ENCODE peak calls at places on chromosomes 12 and 14, in seven cellular contexts. One of them, this sample, is unnamed.

GRCh38 chr12:67442347-67442841 is 173.2 kb downstream of the CAND1 start:
- DNase-seq in CD8-positive, alpha-beta T cell: no peak
- DNase-seq in left ventricle myocardium inferior: peak
- DNase-seq in fibroblast of lung: no peak
- DNase-seq in chondrocyte: no peak
- DNase-seq in astrocyte of the cerebellum: no peak
- DNase-seq in kidney epithelial cell: no peak
- DNase-seq in this sample: no peak

GRCh38 chr14:36973806-36974442 is 198.5 kb downstream of the SLC25A21 start:
- DNase-seq in CD8-positive, alpha-beta T cell: no peak
- DNase-seq in left ventricle myocardium inferior: no peak
- DNase-seq in fibroblast of lung: peak
- DNase-seq in chondrocyte: no peak
- DNase-seq in astrocyte of the cerebellum: peak
- DNase-seq in kidney epithelial cell: no peak
- DNase-seq in this sample: no peak

GRCh38 chr12:117408161-117408791 is 46.9 kb upstream of the NOS1 start:
- DNase-seq in CD8-positive, alpha-beta T cell: no peak
- DNase-seq in left ventricle myocardium inferior: no peak
- DNase-seq in fibroblast of lung: no peak
- DNase-seq in chondrocyte: no peak
- DNase-seq in astrocyte of the cerebellum: peak
- DNase-seq in kidney epithelial cell: no peak
- DNase-seq in this sample: no peak

GRCh38 chr14:101774814-101775213 is 13.3 kb downstream of the PPP2R5C start:
- DNase-seq in CD8-positive, alpha-beta T cell: no peak
- DNase-seq in left ventricle myocardium inferior: no peak
- DNase-seq in fibroblast of lung: no peak
- DNase-seq in chondrocyte: no peak
- DNase-seq in astrocyte of the cerebellum: no peak
- DNase-seq in kidney epithelial cell: no peak
- DNase-seq in this sample: no peak

GRCh38 chr12:1502856-1503255 is 91.5 kb downstream of the FBXL14 start:
- DNase-seq in CD8-positive, alpha-beta T cell: no peak
- DNase-seq in left ventricle myocardium inferior: no peak
- DNase-seq in fibroblast of lung: no peak
- DNase-seq in chondrocyte: no peak
- DNase-seq in astrocyte of the cerebellum: no peak
- DNase-seq in kidney epithelial cell: no peak
- DNase-seq in this sample: no peak

GRCh38 chr14:103140316-103141109 is 17.3 kb downstream of the TNFAIP2 start:
- DNase-seq in CD8-positive, alpha-beta T cell: no peak
- DNase-seq in left ventricle myocardium inferior: no peak
- DNase-seq in fibroblast of lung: no peak
- DNase-seq in chondrocyte: no peak
- DNase-seq in astrocyte of the cerebellum: no peak
- DNase-seq in kidney epithelial cell: peak
- DNase-seq in this sample: no peak

GRCh38 chr12:72207094-72207493 is 65.1 kb upstream of the TRHDE start:
- DNase-seq in CD8-positive, alpha-beta T cell: no peak
- DNase-seq in left ventricle myocardium inferior: no peak
- DNase-seq in fibroblast of lung: peak
- DNase-seq in chondrocyte: no peak
- DNase-seq in astrocyte of the cerebellum: no peak
- DNase-seq in kidney epithelial cell: no peak
- DNase-seq in this sample: no peak

GRCh38 chr12:121697093-121697698 is 15.4 kb upstream of the TMEM120B start:
- DNase-seq in CD8-positive, alpha-beta T cell: peak
- DNase-seq in left ventricle myocardium inferior: no peak
- DNase-seq in fibroblast of lung: peak
- DNase-seq in chondrocyte: no peak
- DNase-seq in astrocyte of the cerebellum: peak
- DNase-seq in kidney epithelial cell: no peak
- DNase-seq in this sample: no peak

GRCh38 chr12:10121278-10121677 is 8.7 kb downstream of the CLEC7A start:
- DNase-seq in CD8-positive, alpha-beta T cell: no peak
- DNase-seq in left ventricle myocardium inferior: no peak
- DNase-seq in fibroblast of lung: no peak
- DNase-seq in chondrocyte: no peak
- DNase-seq in astrocyte of the cerebellum: no peak
- DNase-seq in kidney epithelial cell: no peak
- DNase-seq in this sample: no peak

GRCh38 chr14:64117671-64118402 is 176.3 kb downstream of the ESR2 start:
- DNase-seq in CD8-positive, alpha-beta T cell: no peak
- DNase-seq in left ventricle myocardium inferior: peak
- DNase-seq in fibroblast of lung: peak
- DNase-seq in chondrocyte: no peak
- DNase-seq in astrocyte of the cerebellum: peak
- DNase-seq in kidney epithelial cell: peak
- DNase-seq in this sample: no peak

GRCh38 chr12:38666425-38666824 is 239.0 kb downstream of the CPNE8 start:
- DNase-seq in CD8-positive, alpha-beta T cell: no peak
- DNase-seq in left ventricle myocardium inferior: no peak
- DNase-seq in fibroblast of lung: no peak
- DNase-seq in chondrocyte: no peak
- DNase-seq in astrocyte of the cerebellum: no peak
- DNase-seq in kidney epithelial cell: no peak
- DNase-seq in this sample: no peak

GRCh38 chr12:38664661-38665269 is 240.6 kb downstream of the CPNE8 start:
- DNase-seq in CD8-positive, alpha-beta T cell: no peak
- DNase-seq in left ventricle myocardium inferior: no peak
- DNase-seq in fibroblast of lung: no peak
- DNase-seq in chondrocyte: no peak
- DNase-seq in astrocyte of the cerebellum: no peak
- DNase-seq in kidney epithelial cell: no peak
- DNase-seq in this sample: no peak

GRCh38 chr12:38669530-38669929 is 235.9 kb downstream of the CPNE8 start:
- DNase-seq in CD8-positive, alpha-beta T cell: no peak
- DNase-seq in left ventricle myocardium inferior: no peak
- DNase-seq in fibroblast of lung: no peak
- DNase-seq in chondrocyte: no peak
- DNase-seq in astrocyte of the cerebellum: no peak
- DNase-seq in kidney epithelial cell: no peak
- DNase-seq in this sample: no peak

DNA sequence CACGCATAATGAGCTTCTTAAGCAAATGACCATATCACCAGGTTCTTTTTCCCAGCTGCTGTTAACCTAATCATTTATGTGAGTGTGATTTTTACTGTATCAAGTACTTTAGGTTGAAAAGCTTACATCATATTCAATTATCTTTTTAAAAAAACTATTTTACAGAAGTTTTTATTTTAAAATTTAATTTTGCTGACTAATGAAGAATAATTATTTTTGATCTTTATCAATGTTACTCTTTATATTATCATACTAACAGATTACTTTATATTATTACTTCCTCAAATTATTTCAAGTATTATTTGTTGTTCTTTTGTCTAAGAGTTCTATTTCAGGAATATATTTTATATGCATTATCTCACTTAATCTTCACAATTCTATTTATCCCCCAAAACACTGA is 236.3 kb downstream of the CPNE8 start:
- DNase-seq in CD8-positive, alpha-beta T cell: no peak
- DNase-seq in left ventricle myocardium inferior: no peak
- DNase-seq in fibroblast of lung: no peak
- DNase-seq in chondrocyte: no peak
- DNase-seq in astrocyte of the cerebellum: no peak
- DNase-seq in kidney epithelial cell: no peak
- DNase-seq in this sample: no peak
- TF ChIP-seq CTCF in CD8-positive, alpha-beta T cell: no peak
- TF ChIP-seq CTCF in left ventricle myocardium inferior: no peak
- TF ChIP-seq CTCF in fibroblast of lung: no peak
- TF ChIP-seq CTCF in chondrocyte: no peak
- TF ChIP-seq CTCF in astrocyte of the cerebellum: no peak
- TF ChIP-seq CTCF in kidney epithelial cell: no peak
- TF ChIP-seq CTCF in this sample: no peak

DNA sequence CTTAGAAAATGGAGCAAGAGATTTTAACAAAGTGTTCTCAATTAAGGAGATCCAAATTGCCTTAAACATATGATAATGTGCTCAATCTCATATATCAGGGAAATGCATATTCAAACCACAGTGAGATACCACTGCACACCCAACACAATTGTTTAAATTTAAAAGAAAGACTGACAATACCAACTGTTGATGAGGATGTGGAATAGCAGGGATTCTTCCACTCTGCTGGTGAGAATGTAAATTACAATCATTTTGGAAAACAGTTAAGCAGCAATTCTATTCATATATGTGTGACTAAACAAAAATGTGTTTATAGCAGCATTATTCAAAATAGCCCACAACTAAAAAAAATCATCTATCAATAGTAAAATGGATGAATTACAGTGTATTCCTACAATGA is 144.2 kb downstream of the KICS2 start:
- DNase-seq in CD8-positive, alpha-beta T cell: no peak
- DNase-seq in left ventricle myocardium inferior: no peak
- DNase-seq in fibroblast of lung: no peak
- DNase-seq in chondrocyte: no peak
- DNase-seq in astrocyte of the cerebellum: no peak
- DNase-seq in kidney epithelial cell: no peak
- DNase-seq in this sample: no peak
- TF ChIP-seq CTCF in CD8-positive, alpha-beta T cell: no peak
- TF ChIP-seq CTCF in left ventricle myocardium inferior: peak
- TF ChIP-seq CTCF in fibroblast of lung: peak
- TF ChIP-seq CTCF in chondrocyte: peak
- TF ChIP-seq CTCF in astrocyte of the cerebellum: peak
- TF ChIP-seq CTCF in kidney epithelial cell: peak
- TF ChIP-seq CTCF in this sample: peak

DNA sequence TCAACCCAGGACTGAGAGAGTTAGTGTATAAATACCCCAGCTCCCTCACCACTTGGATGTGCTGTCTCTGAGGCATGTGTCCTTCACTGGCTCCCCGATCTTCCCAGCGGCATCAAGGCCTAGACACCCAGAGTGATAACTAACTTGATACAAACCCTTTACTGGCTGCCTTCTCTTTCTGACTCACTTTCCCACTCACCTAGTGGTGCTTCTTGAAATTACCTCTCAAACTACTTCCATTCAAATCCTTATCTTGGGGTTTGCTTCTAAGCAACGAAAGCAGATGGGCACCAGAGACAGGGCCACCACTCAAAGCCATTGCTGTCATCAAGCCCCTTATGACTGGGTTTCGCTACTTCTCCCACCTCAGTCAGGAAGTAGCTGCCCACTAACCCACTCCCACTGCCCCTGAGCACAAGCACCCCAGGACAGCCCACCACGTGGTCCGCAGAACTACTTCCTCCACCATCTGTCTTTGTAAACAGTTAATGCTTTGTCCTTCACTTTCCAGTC is 17.2 kb downstream of the ZFP36L1 start:
- DNase-seq in CD8-positive, alpha-beta T cell: no peak
- DNase-seq in left ventricle myocardium inferior: no peak
- DNase-seq in fibroblast of lung: no peak
- DNase-seq in chondrocyte: no peak
- DNase-seq in astrocyte of the cerebellum: no peak
- DNase-seq in kidney epithelial cell: no peak
- DNase-seq in this sample: no peak
- TF ChIP-seq CTCF in CD8-positive, alpha-beta T cell: no peak
- TF ChIP-seq CTCF in left ventricle myocardium inferior: no peak
- TF ChIP-seq CTCF in fibroblast of lung: no peak
- TF ChIP-seq CTCF in chondrocyte: no peak
- TF ChIP-seq CTCF in astrocyte of the cerebellum: no peak
- TF ChIP-seq CTCF in kidney epithelial cell: no peak
- TF ChIP-seq CTCF in this sample: no peak

GRCh38 chr14:72975776-72976175 is 49.5 kb downstream of the DCAF4 start:
- DNase-seq in CD8-positive, alpha-beta T cell: no peak
- DNase-seq in left ventricle myocardium inferior: no peak
- DNase-seq in fibroblast of lung: no peak
- DNase-seq in chondrocyte: no peak
- DNase-seq in astrocyte of the cerebellum: no peak
- DNase-seq in kidney epithelial cell: no peak
- DNase-seq in this sample: no peak
- TF ChIP-seq CTCF in CD8-positive, alpha-beta T cell: no peak
- TF ChIP-seq CTCF in left ventricle myocardium inferior: no peak
- TF ChIP-seq CTCF in fibroblast of lung: no peak
- TF ChIP-seq CTCF in chondrocyte: peak
- TF ChIP-seq CTCF in astrocyte of the cerebellum: no peak
- TF ChIP-seq CTCF in kidney epithelial cell: no peak
- TF ChIP-seq CTCF in this sample: no peak

GRCh38 chr14:93054876-93055275 is 60.8 kb downstream of the ITPK1 start:
- DNase-seq in CD8-positive, alpha-beta T cell: no peak
- DNase-seq in left ventricle myocardium inferior: no peak
- DNase-seq in fibroblast of lung: no peak
- DNase-seq in chondrocyte: no peak
- DNase-seq in astrocyte of the cerebellum: no peak
- DNase-seq in kidney epithelial cell: no peak
- DNase-seq in this sample: no peak

GRCh38 chr14:93055651-93056115 is 60.0 kb downstream of the ITPK1 start:
- DNase-seq in CD8-positive, alpha-beta T cell: no peak
- DNase-seq in left ventricle myocardium inferior: no peak
- DNase-seq in fibroblast of lung: no peak
- DNase-seq in chondrocyte: no peak
- DNase-seq in astrocyte of the cerebellum: no peak
- DNase-seq in kidney epithelial cell: no peak
- DNase-seq in this sample: no peak

GRCh38 chr14:93057586-93058280 is 58.0 kb downstream of the ITPK1 start:
- DNase-seq in CD8-positive, alpha-beta T cell: no peak
- DNase-seq in left ventricle myocardium inferior: no peak
- DNase-seq in fibroblast of lung: no peak
- DNase-seq in chondrocyte: no peak
- DNase-seq in astrocyte of the cerebellum: no peak
- DNase-seq in kidney epithelial cell: no peak
- DNase-seq in this sample: no peak

GRCh38 chr14:93056166-93056839 is 59.4 kb downstream of the ITPK1 start:
- DNase-seq in CD8-positive, alpha-beta T cell: peak
- DNase-seq in left ventricle myocardium inferior: no peak
- DNase-seq in fibroblast of lung: peak
- DNase-seq in chondrocyte: no peak
- DNase-seq in astrocyte of the cerebellum: no peak
- DNase-seq in kidney epithelial cell: no peak
- DNase-seq in this sample: no peak

DNA sequence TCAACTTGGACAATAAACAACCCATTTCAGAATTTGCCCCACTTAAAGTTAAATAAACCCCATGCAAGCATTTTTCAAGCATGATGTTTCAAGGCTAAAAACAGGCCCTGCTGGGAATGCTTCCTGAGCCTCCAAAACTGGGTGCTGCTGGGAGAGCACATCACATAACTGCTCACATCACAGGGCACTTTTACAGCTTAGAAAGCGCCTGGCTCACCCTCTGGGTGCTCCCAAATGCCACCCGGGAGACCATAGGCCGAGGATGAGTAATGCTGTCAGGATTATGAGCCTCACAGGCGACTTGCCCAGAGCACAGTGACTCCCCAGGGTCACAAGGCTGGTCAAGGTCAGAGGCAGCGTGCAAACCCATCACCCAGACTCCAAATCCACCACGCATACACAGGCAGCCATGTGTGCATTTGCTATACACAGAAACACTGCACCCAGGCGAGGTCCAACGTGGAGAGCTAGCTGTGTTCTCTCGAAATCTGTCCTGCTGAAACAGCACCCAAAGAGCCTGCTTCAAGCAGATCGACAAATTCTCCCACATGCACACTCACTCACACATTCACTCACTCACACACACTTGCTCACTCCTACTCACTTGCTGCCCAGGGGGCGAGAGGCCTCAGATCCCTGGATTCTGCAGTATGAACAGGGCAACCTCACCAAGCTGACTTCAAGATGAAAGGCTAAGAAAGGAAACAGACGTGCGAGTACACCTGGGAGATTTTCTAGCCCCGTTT is 58.7 kb downstream of the ITPK1 start:
- DNase-seq in CD8-positive, alpha-beta T cell: no peak
- DNase-seq in left ventricle myocardium inferior: no peak
- DNase-seq in fibroblast of lung: no peak
- DNase-seq in chondrocyte: no peak
- DNase-seq in astrocyte of the cerebellum: no peak
- DNase-seq in kidney epithelial cell: no peak
- DNase-seq in this sample: no peak
- TF ChIP-seq CTCF in CD8-positive, alpha-beta T cell: no peak
- TF ChIP-seq CTCF in left ventricle myocardium inferior: no peak
- TF ChIP-seq CTCF in fibroblast of lung: no peak
- TF ChIP-seq CTCF in chondrocyte: no peak
- TF ChIP-seq CTCF in astrocyte of the cerebellum: no peak
- TF ChIP-seq CTCF in kidney epithelial cell: no peak
- TF ChIP-seq CTCF in this sample: no peak

This sample was measured in progenitor cell of endocrine pancreas.